ENCODE peak calls at places on chromosomes 16 and 17, in seven cellular contexts. W, N, E, A, Z, G and O are unnamed samples.

GRCh38 chr16:30414159-30414558 is 6.8 kb downstream of the ZNF771 start:
- DNase-seq in W (no peak), N (no peak), E (no peak), A (no peak), Z (no peak), G (no peak), O (no peak)

GRCh38 chr16:12294471-12294870 is 317.9 kb downstream of the SNX29 start:
- DNase-seq in W (no peak), N (no peak), E (no peak), A (no peak), Z (no peak), G (no peak), O (no peak)

GRCh38 chr17:1714488-1714979 is 4.4 kb upstream of the TLCD2 start:
- DNase-seq in W (peak), N (peak), E (peak), A (peak), Z (no peak), G (peak), O (peak)

GRCh38 chr17:44911133-44912001 is 3.9 kb downstream of the GFAP start:
- DNase-seq in W (peak), N (no peak), E (peak), A (peak), Z (peak), G (peak), O (peak)

GRCh38 chr16:6081320-6081976 is 983.9 kb upstream of the EEF2KMT start:
- DNase-seq in W (no peak), N (no peak), E (peak), A (no peak), Z (peak), G (peak), O (peak)

GRCh38 chr16:1245452-1246005 is 5.0 kb downstream of the TPSAB1 start:
- DNase-seq in W (no peak), N (no peak), E (no peak), A (no peak), Z (no peak), G (no peak), O (no peak)

GRCh38 chr16:84367750-84368320 is 503 bp upstream of the ATP2C2 start:
- DNase-seq in W (no peak), N (no peak), E (no peak), A (no peak), Z (no peak), G (no peak), O (no peak)

GRCh38 chr16:68265078-68265925 is 976 bp downstream of the SLC7A6 start:
- DNase-seq in W (peak), N (peak), E (peak), A (no peak), Z (peak), G (peak), O (no peak)

GRCh38 chr16:86072328-86073102 is 173.6 kb downstream of the IRF8 start:
- DNase-seq in W (peak), N (no peak), E (peak), A (peak), Z (peak), G (peak), O (peak)

GRCh38 chr17:6643460-6644125 is 2.7 kb downstream of the TXNDC17 start:
- DNase-seq in W (no peak), N (no peak), E (no peak), A (no peak), Z (no peak), G (no peak), O (no peak)

GRCh38 chr17:19345067-19345460 is 17.5 kb downstream of the B9D1 start:
- DNase-seq in W (no peak), N (no peak), E (no peak), A (peak), Z (no peak), G (no peak), O (no peak)

GRCh38 chr17:73215414-73215813 is 22.6 kb downstream of the COG1 start:
- DNase-seq in W (no peak), N (no peak), E (no peak), A (no peak), Z (no peak), G (peak), O (no peak)

GRCh38 chr16:25812215-25812614 is 120.5 kb downstream of the HS3ST4 start:
- DNase-seq in W (no peak), N (no peak), E (no peak), A (no peak), Z (no peak), G (no peak), O (no peak)

GRCh38 chr17:69245617-69246016 is 17.0 kb upstream of the ABCA10 start:
- DNase-seq in W (no peak), N (no peak), E (no peak), A (no peak), Z (no peak), G (no peak), O (no peak)

GRCh38 chr16:64910351-64910750 is 211.5 kb downstream of the CDH11 start:
- DNase-seq in W (peak), N (no peak), E (no peak), A (peak), Z (no peak), G (peak), O (no peak)

GRCh38 chr17:82053130-82053529 is 1.4 kb downstream of the GPS1 start:
- DNase-seq in W (no peak), N (no peak), E (no peak), A (no peak), Z (no peak), G (no peak), O (no peak)

GRCh38 chr17:68053237-68054030 is 17.9 kb downstream of the KPNA2 start:
- DNase-seq in W (peak), N (no peak), E (no peak), A (no peak), Z (no peak), G (no peak), O (no peak)

GRCh38 chr17:68061512-68062313 is 26.2 kb downstream of the KPNA2 start:
- DNase-seq in W (no peak), N (no peak), E (no peak), A (no peak), Z (peak), G (no peak), O (no peak)

GRCh38 chr17:68060336-68060735 is 24.8 kb downstream of the KPNA2 start:
- DNase-seq in W (no peak), N (no peak), E (no peak), A (no peak), Z (peak), G (no peak), O (no peak)

GRCh38 chr17:68054296-68054900 is 18.9 kb downstream of the KPNA2 start:
- DNase-seq in W (no peak), N (no peak), E (no peak), A (no peak), Z (no peak), G (no peak), O (no peak)

GRCh38 chr17:68057531-68057952 is 22.0 kb downstream of the KPNA2 start:
- DNase-seq in W (no peak), N (no peak), E (peak), A (no peak), Z (peak), G (peak), O (no peak)
- TF ChIP-seq CTCF in W (peak), N (peak), E (peak), A (no peak), Z (peak), G (peak), O (peak)

DNA sequence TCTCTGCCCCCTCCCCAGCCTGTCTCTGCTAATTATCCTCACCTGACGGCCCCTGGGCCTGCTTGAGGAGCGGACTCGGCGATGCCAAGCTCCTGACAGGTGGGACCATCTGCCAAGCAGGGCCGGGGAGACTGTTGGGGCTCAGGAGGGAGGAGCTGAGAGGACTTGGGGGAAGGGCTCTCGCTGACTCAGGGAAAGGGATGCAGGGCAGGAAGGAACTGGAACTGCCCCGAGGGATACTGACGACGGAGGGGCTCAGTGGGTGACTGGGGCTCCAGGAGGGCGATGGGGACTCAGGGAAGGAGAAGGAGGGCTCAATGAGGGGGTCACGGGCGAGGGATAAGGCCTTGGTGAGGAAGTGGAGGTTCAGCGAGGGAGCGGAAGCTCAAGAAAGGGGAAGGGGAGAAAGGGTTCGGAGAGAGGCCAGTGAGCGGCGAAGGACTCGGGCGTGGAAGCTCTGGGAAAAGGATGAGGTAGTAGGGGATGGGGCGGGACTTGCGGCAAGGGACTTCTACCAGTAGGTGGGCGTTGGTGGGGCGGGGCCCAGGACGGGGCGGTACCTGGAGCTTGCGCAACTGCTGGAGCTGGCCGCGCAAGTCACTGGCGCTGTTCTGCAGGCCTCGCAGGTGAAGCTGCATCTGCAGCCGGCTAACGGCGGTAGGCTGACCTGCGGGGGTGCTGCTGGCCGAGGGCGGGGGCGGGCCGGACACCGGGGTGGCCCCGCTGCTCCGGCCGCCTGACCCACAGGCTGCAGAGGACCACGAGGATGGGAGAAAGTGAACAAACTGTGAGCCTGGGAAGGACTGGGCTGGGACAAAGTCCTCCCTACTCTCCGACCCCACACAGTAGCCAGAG is 46.5 kb downstream of the SRCIN1 start:
- DNase-seq in W (peak), N (no peak), E (peak), A (peak), Z (peak), G (peak), O (peak)
- TF ChIP-seq CTCF in W (no peak), N (peak), E (no peak), A (no peak), Z (peak), G (peak), O (peak)

DNA sequence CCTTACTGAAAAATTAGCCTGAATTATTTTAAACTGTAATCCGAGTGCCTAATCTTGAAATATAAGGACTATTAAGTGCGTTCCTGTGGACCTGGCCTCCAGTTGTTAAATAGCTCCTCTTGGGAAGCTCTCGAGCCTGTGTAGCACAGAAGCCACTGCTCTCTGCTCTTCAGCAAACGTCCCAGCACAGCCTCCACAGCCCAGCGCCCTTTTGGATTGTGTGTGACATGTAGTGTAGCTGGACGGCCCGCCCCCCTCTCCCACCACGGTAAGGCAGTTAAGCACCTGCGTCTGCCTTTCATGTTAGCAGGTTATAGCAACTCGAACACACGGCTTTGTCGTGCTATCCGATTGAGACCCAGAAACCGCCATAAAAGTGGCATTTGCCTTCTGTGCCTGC is 79.2 kb upstream of the CHMP6 start:
- DNase-seq in W (no peak), N (no peak), E (no peak), A (no peak), Z (no peak), G (no peak), O (no peak)
- TF ChIP-seq CTCF in W (no peak), N (no peak), E (no peak), A (no peak), Z (no peak), G (no peak), O (no peak)

DNA sequence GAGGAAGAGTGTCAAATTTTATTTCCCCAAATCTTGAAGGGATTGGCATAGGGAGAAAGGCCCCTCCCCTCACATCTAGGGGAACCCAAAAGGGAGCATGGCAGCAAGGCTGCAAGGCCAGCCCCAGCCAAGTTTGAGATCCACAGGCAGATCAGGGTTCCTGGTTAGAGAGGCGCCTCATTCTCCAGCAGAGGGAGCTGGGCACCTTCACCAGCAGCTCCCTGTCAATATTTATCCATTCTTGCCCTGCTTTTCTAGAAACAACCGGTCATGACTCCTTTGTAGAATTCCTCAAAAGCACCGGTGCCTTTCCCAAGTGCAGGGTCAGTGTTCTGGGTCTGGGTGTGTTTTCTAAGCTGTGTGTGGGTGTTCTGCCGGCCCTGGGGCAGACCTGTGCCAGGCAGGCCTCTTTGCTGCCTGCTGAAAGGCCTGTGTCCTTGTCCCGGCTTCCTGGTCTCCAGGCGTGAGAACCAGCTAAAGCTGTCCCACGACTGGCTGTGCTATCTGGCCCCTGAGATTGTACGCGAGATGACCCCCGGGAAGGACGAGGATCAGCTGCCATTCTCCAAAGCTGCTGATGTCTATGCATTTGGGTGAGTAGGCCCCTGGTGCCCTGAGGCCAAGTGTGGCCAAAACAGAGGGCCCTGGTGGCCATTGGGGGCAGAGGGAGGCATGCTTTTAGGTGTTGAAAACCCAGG is 21.2 kb upstream of the LGALS9 start:
- DNase-seq in W (no peak), N (no peak), E (peak), A (no peak), Z (peak), G (peak), O (no peak)
- TF ChIP-seq CTCF in W (peak), N (peak), E (peak), A (peak), Z (peak), G (peak), O (peak)

GRCh38 chr17:49259663-49260010 is 29.1 kb upstream of the PHOSPHO1 start:
- DNase-seq in W (no peak), N (no peak), E (no peak), A (no peak), Z (no peak), G (no peak), O (no peak)
- TF ChIP-seq CTCF in W (no peak), N (no peak), E (no peak), A (no peak), Z (no peak), G (no peak), O (no peak)

GRCh38 chr17:76379275-76379641 is 5.2 kb upstream of the SPHK1 start:
- DNase-seq in W (no peak), N (no peak), E (no peak), A (no peak), Z (no peak), G (no peak), O (no peak)

GRCh38 chr17:76381633-76382304 is 2.6 kb upstream of the SPHK1 start:
- DNase-seq in W (no peak), N (no peak), E (no peak), A (no peak), Z (no peak), G (no peak), O (peak)

GRCh38 chr17:76378548-76379274 is 5.7 kb upstream of the SPHK1 start:
- DNase-seq in W (no peak), N (no peak), E (no peak), A (no peak), Z (no peak), G (no peak), O (no peak)

GRCh38 chr17:76382305-76382802 is 2.1 kb upstream of the SPHK1 start:
- DNase-seq in W (peak), N (no peak), E (no peak), A (no peak), Z (no peak), G (no peak), O (peak)

DNA sequence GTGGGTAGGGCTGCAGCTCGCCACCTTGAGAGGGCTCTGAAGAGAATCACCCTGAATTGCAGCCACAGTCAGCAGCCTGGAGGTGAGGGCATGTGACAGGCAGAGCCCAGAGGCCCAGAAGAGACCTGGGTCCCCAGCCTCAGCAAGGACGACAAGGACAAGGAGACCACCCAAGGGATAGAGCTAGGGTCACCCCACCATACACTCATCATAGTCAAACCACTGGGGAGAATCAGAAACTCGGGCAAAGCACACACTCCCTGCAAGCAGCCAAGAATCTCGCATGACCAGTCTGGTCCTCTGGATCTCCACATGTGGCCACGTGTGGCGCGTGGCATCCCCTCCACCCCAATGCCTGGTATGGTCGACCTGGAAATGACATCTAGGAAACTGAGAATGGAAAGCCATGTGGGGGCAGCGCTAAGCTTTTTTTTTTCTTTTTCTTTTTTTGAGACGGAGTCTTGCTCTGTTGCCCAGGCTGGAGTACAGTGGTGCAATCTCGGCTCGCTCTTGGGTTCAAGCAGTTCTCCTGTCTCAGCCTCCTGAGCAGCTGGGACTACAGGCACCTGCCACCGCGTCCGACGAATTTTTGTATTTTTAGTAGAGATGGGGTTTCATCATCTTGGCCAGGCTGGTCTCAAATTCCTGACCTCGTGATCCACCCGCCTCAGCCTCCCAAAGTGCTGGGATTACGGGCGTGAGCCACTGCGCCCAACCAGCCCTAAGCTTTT is 4.6 kb upstream of the SPHK1 start:
- DNase-seq in W (no peak), N (no peak), E (no peak), A (no peak), Z (no peak), G (no peak), O (no peak)
- TF ChIP-seq CTCF in W (no peak), N (no peak), E (no peak), A (no peak), Z (no peak), G (no peak), O (no peak)